ENCODE peak calls at places on chromosomes 2 and 18, in six cellular contexts. One of them, this sample, is unnamed.

GRCh38 chr2:235803028-235803427 is 309.2 kb downstream of the AGAP1 start:
- DNase-seq in choroid plexus epithelial cell: peak
- DNase-seq in NCI-H1694 treated with DMSO at 0.1 percent for 48 hours: no peak
- DNase-seq in globus pallidus: no peak
- DNase-seq in stimulated activated CD4-positive, alpha-beta T cell treated with anti-CD3 and anti-CD28 coated beads, Interleukin-2, amount 100 ng/mL, for 48 hours: no peak
- DNase-seq in GM20000: no peak
- DNase-seq in this sample: no peak

GRCh38 chr2:140892429-140892828 is 1238.4 kb downstream of the LRP1B start:
- DNase-seq in stimulated activated CD4-positive, alpha-beta T cell treated with anti-CD3 and anti-CD28 coated beads, Interleukin-2, amount 100 ng/mL, for 48 hours: no peak
- DNase-seq in globus pallidus: no peak
- DNase-seq in NCI-H1694 treated with DMSO at 0.1 percent for 48 hours: no peak
- DNase-seq in choroid plexus epithelial cell: peak
- DNase-seq in GM20000: no peak
- DNase-seq in this sample: no peak

GRCh38 chr18:68234115-68234514 is 480.8 kb downstream of the TMX3 start:
- DNase-seq in stimulated activated CD4-positive, alpha-beta T cell treated with anti-CD3 and anti-CD28 coated beads, Interleukin-2, amount 100 ng/mL, for 48 hours: no peak
- DNase-seq in choroid plexus epithelial cell: peak
- DNase-seq in NCI-H1694 treated with DMSO at 0.1 percent for 48 hours: no peak
- DNase-seq in GM20000: no peak
- DNase-seq in globus pallidus: no peak
- DNase-seq in this sample: no peak

GRCh38 chr2:126655500-126656310 is at the start of gene GYPC:
- DNase-seq in stimulated activated CD4-positive, alpha-beta T cell treated with anti-CD3 and anti-CD28 coated beads, Interleukin-2, amount 100 ng/mL, for 48 hours: peak
- DNase-seq in choroid plexus epithelial cell: peak
- DNase-seq in GM20000: peak
- DNase-seq in NCI-H1694 treated with DMSO at 0.1 percent for 48 hours: no peak
- DNase-seq in globus pallidus: no peak
- DNase-seq in this sample: no peak

GRCh38 chr2:44360749-44361329 is 455 bp downstream of the PREPL start:
- DNase-seq in stimulated activated CD4-positive, alpha-beta T cell treated with anti-CD3 and anti-CD28 coated beads, Interleukin-2, amount 100 ng/mL, for 48 hours: no peak
- DNase-seq in GM20000: peak
- DNase-seq in globus pallidus: no peak
- DNase-seq in choroid plexus epithelial cell: peak
- DNase-seq in NCI-H1694 treated with DMSO at 0.1 percent for 48 hours: no peak
- DNase-seq in this sample: no peak

GRCh38 chr2:238801791-238802190 is 46.1 kb upstream of the TWIST2 start:
- DNase-seq in stimulated activated CD4-positive, alpha-beta T cell treated with anti-CD3 and anti-CD28 coated beads, Interleukin-2, amount 100 ng/mL, for 48 hours: no peak
- DNase-seq in globus pallidus: no peak
- DNase-seq in GM20000: no peak
- DNase-seq in NCI-H1694 treated with DMSO at 0.1 percent for 48 hours: no peak
- DNase-seq in choroid plexus epithelial cell: no peak
- DNase-seq in this sample: no peak

GRCh38 chr18:68275616-68276015 is 439.3 kb downstream of the TMX3 start:
- DNase-seq in NCI-H1694 treated with DMSO at 0.1 percent for 48 hours: no peak
- DNase-seq in GM20000: no peak
- DNase-seq in choroid plexus epithelial cell: peak
- DNase-seq in stimulated activated CD4-positive, alpha-beta T cell treated with anti-CD3 and anti-CD28 coated beads, Interleukin-2, amount 100 ng/mL, for 48 hours: no peak
- DNase-seq in globus pallidus: no peak
- DNase-seq in this sample: no peak

GRCh38 chr2:191302459-191303155 is 57.4 kb downstream of the MYO1B start:
- DNase-seq in GM20000: no peak
- DNase-seq in stimulated activated CD4-positive, alpha-beta T cell treated with anti-CD3 and anti-CD28 coated beads, Interleukin-2, amount 100 ng/mL, for 48 hours: no peak
- DNase-seq in choroid plexus epithelial cell: peak
- DNase-seq in globus pallidus: no peak
- DNase-seq in NCI-H1694 treated with DMSO at 0.1 percent for 48 hours: no peak
- DNase-seq in this sample: no peak

GRCh38 chr2:221124542-221125235 is 447.4 kb downstream of the EPHA4 start:
- DNase-seq in choroid plexus epithelial cell: peak
- DNase-seq in GM20000: no peak
- DNase-seq in globus pallidus: no peak
- DNase-seq in NCI-H1694 treated with DMSO at 0.1 percent for 48 hours: peak
- DNase-seq in stimulated activated CD4-positive, alpha-beta T cell treated with anti-CD3 and anti-CD28 coated beads, Interleukin-2, amount 100 ng/mL, for 48 hours: no peak
- DNase-seq in this sample: no peak

GRCh38 chr2:108905906-108906305 is 83.1 kb downstream of the EDAR start:
- DNase-seq in NCI-H1694 treated with DMSO at 0.1 percent for 48 hours: no peak
- DNase-seq in choroid plexus epithelial cell: no peak
- DNase-seq in GM20000: no peak
- DNase-seq in stimulated activated CD4-positive, alpha-beta T cell treated with anti-CD3 and anti-CD28 coated beads, Interleukin-2, amount 100 ng/mL, for 48 hours: no peak
- DNase-seq in globus pallidus: no peak
- DNase-seq in this sample: no peak

GRCh38 chr2:207766697-207767460 is 2.8 kb downstream of the FZD5 start:
- DNase-seq in stimulated activated CD4-positive, alpha-beta T cell treated with anti-CD3 and anti-CD28 coated beads, Interleukin-2, amount 100 ng/mL, for 48 hours: no peak
- DNase-seq in choroid plexus epithelial cell: no peak
- DNase-seq in NCI-H1694 treated with DMSO at 0.1 percent for 48 hours: no peak
- DNase-seq in GM20000: peak
- DNase-seq in globus pallidus: no peak
- DNase-seq in this sample: no peak

GRCh38 chr18:59459352-59460059 is 100.4 kb upstream of the LMAN1 start:
- DNase-seq in stimulated activated CD4-positive, alpha-beta T cell treated with anti-CD3 and anti-CD28 coated beads, Interleukin-2, amount 100 ng/mL, for 48 hours: no peak
- DNase-seq in NCI-H1694 treated with DMSO at 0.1 percent for 48 hours: peak
- DNase-seq in globus pallidus: no peak
- DNase-seq in choroid plexus epithelial cell: peak
- DNase-seq in GM20000: peak
- DNase-seq in this sample: peak

GRCh38 chr2:237731663-237732062 is 66.9 kb upstream of the RBM44 start:
- DNase-seq in globus pallidus: no peak
- DNase-seq in GM20000: no peak
- DNase-seq in NCI-H1694 treated with DMSO at 0.1 percent for 48 hours: no peak
- DNase-seq in stimulated activated CD4-positive, alpha-beta T cell treated with anti-CD3 and anti-CD28 coated beads, Interleukin-2, amount 100 ng/mL, for 48 hours: peak
- DNase-seq in choroid plexus epithelial cell: peak
- DNase-seq in this sample: no peak

GRCh38 chr2:136997550-136997949 is 232.2 kb downstream of the THSD7B start:
- DNase-seq in GM20000: no peak
- DNase-seq in NCI-H1694 treated with DMSO at 0.1 percent for 48 hours: no peak
- DNase-seq in stimulated activated CD4-positive, alpha-beta T cell treated with anti-CD3 and anti-CD28 coated beads, Interleukin-2, amount 100 ng/mL, for 48 hours: no peak
- DNase-seq in globus pallidus: no peak
- DNase-seq in choroid plexus epithelial cell: no peak
- DNase-seq in this sample: no peak

GRCh38 chr18:27311114-27311513 is 126.0 kb upstream of the CHST9 start:
- DNase-seq in GM20000: no peak
- DNase-seq in choroid plexus epithelial cell: no peak
- DNase-seq in stimulated activated CD4-positive, alpha-beta T cell treated with anti-CD3 and anti-CD28 coated beads, Interleukin-2, amount 100 ng/mL, for 48 hours: no peak
- DNase-seq in NCI-H1694 treated with DMSO at 0.1 percent for 48 hours: no peak
- DNase-seq in globus pallidus: no peak
- DNase-seq in this sample: no peak

GRCh38 chr2:226887940-226888339 is 52.1 kb downstream of the RHBDD1 start:
- DNase-seq in NCI-H1694 treated with DMSO at 0.1 percent for 48 hours: no peak
- DNase-seq in choroid plexus epithelial cell: peak
- DNase-seq in GM20000: no peak
- DNase-seq in stimulated activated CD4-positive, alpha-beta T cell treated with anti-CD3 and anti-CD28 coated beads, Interleukin-2, amount 100 ng/mL, for 48 hours: no peak
- DNase-seq in globus pallidus: no peak
- DNase-seq in this sample: no peak

GRCh38 chr2:176133366-176133765 is 3.9 kb downstream of the HOXD8 start:
- DNase-seq in GM20000: no peak
- DNase-seq in NCI-H1694 treated with DMSO at 0.1 percent for 48 hours: no peak
- DNase-seq in globus pallidus: no peak
- DNase-seq in stimulated activated CD4-positive, alpha-beta T cell treated with anti-CD3 and anti-CD28 coated beads, Interleukin-2, amount 100 ng/mL, for 48 hours: no peak
- DNase-seq in choroid plexus epithelial cell: no peak
- DNase-seq in this sample: no peak

GRCh38 chr2:233153146-233153798 is 93.1 kb downstream of the INPP5D start:
- DNase-seq in GM20000: no peak
- DNase-seq in globus pallidus: no peak
- DNase-seq in choroid plexus epithelial cell: no peak
- DNase-seq in NCI-H1694 treated with DMSO at 0.1 percent for 48 hours: no peak
- DNase-seq in stimulated activated CD4-positive, alpha-beta T cell treated with anti-CD3 and anti-CD28 coated beads, Interleukin-2, amount 100 ng/mL, for 48 hours: no peak
- DNase-seq in this sample: no peak

GRCh38 chr2:167253025-167253424 is 364.7 kb downstream of the XIRP2 start:
- DNase-seq in stimulated activated CD4-positive, alpha-beta T cell treated with anti-CD3 and anti-CD28 coated beads, Interleukin-2, amount 100 ng/mL, for 48 hours: no peak
- DNase-seq in GM20000: no peak
- DNase-seq in NCI-H1694 treated with DMSO at 0.1 percent for 48 hours: no peak
- DNase-seq in globus pallidus: no peak
- DNase-seq in choroid plexus epithelial cell: peak
- DNase-seq in this sample: no peak

GRCh38 chr18:40407913-40408312 is 1547.1 kb upstream of the PIK3C3 start:
- DNase-seq in NCI-H1694 treated with DMSO at 0.1 percent for 48 hours: no peak
- DNase-seq in globus pallidus: no peak
- DNase-seq in choroid plexus epithelial cell: peak
- DNase-seq in GM20000: no peak
- DNase-seq in stimulated activated CD4-positive, alpha-beta T cell treated with anti-CD3 and anti-CD28 coated beads, Interleukin-2, amount 100 ng/mL, for 48 hours: no peak
- DNase-seq in this sample: no peak

GRCh38 chr2:216596234-216596985 is 36.8 kb upstream of the IGFBP2 start:
- DNase-seq in GM20000: no peak
- DNase-seq in stimulated activated CD4-positive, alpha-beta T cell treated with anti-CD3 and anti-CD28 coated beads, Interleukin-2, amount 100 ng/mL, for 48 hours: no peak
- DNase-seq in choroid plexus epithelial cell: peak
- DNase-seq in globus pallidus: no peak
- DNase-seq in NCI-H1694 treated with DMSO at 0.1 percent for 48 hours: peak
- DNase-seq in this sample: no peak

GRCh38 chr18:2655153-2655953 is at the start of gene SMCHD1:
- DNase-seq in NCI-H1694 treated with DMSO at 0.1 percent for 48 hours: peak
- DNase-seq in choroid plexus epithelial cell: peak
- DNase-seq in stimulated activated CD4-positive, alpha-beta T cell treated with anti-CD3 and anti-CD28 coated beads, Interleukin-2, amount 100 ng/mL, for 48 hours: peak
- DNase-seq in globus pallidus: peak
- DNase-seq in GM20000: peak
- DNase-seq in this sample: peak

GRCh38 chr18:59501876-59502221 is 142.8 kb upstream of the LMAN1 start:
- DNase-seq in globus pallidus: no peak
- DNase-seq in choroid plexus epithelial cell: peak
- DNase-seq in stimulated activated CD4-positive, alpha-beta T cell treated with anti-CD3 and anti-CD28 coated beads, Interleukin-2, amount 100 ng/mL, for 48 hours: no peak
- DNase-seq in NCI-H1694 treated with DMSO at 0.1 percent for 48 hours: no peak
- DNase-seq in GM20000: no peak
- DNase-seq in this sample: no peak

GRCh38 chr2:96907405-96908041 is 37.6 kb upstream of the SEMA4C start:
- DNase-seq in NCI-H1694 treated with DMSO at 0.1 percent for 48 hours: no peak
- DNase-seq in choroid plexus epithelial cell: peak
- DNase-seq in GM20000: no peak
- DNase-seq in stimulated activated CD4-positive, alpha-beta T cell treated with anti-CD3 and anti-CD28 coated beads, Interleukin-2, amount 100 ng/mL, for 48 hours: no peak
- DNase-seq in globus pallidus: peak
- DNase-seq in this sample: no peak

GRCh38 chr2:220653776-220654175 is 918.3 kb downstream of the EPHA4 start:
- DNase-seq in NCI-H1694 treated with DMSO at 0.1 percent for 48 hours: no peak
- DNase-seq in globus pallidus: no peak
- DNase-seq in stimulated activated CD4-positive, alpha-beta T cell treated with anti-CD3 and anti-CD28 coated beads, Interleukin-2, amount 100 ng/mL, for 48 hours: no peak
- DNase-seq in GM20000: no peak
- DNase-seq in choroid plexus epithelial cell: no peak
- DNase-seq in this sample: no peak

This sample was measured in D721Med.